ENCODE peak calls at places on chromosome 7, in seven cellular contexts. One of them, this sample, is unnamed.

GRCh38 chr7:157044151-157044687 is 33.8 kb upstream of the MNX1 start:
- DNase-seq in T-helper 17 cell: no peak
- DNase-seq in T-cell: no peak
- DNase-seq in psoas muscle: no peak
- DNase-seq in activated gamma-delta T cell treated with anti-CD3 and anti-CD28 coated beads, Interleukin-2, amount 50 U/mL, for 16 hours: no peak
- DNase-seq in substantia nigra: no peak
- DNase-seq in GM18507: no peak
- DNase-seq in this sample: no peak

GRCh38 chr7:46652317-46652716 is 731.2 kb upstream of the IGFBP3 start:
- DNase-seq in activated gamma-delta T cell treated with anti-CD3 and anti-CD28 coated beads, Interleukin-2, amount 50 U/mL, for 16 hours: no peak
- DNase-seq in psoas muscle: no peak
- DNase-seq in GM18507: no peak
- DNase-seq in T-helper 17 cell: no peak
- DNase-seq in T-cell: no peak
- DNase-seq in substantia nigra: no peak
- DNase-seq in this sample: no peak

GRCh38 chr7:64879097-64879730 is 23.9 kb upstream of the ZNF273 start:
- DNase-seq in activated gamma-delta T cell treated with anti-CD3 and anti-CD28 coated beads, Interleukin-2, amount 50 U/mL, for 16 hours: no peak
- DNase-seq in GM18507: no peak
- DNase-seq in substantia nigra: no peak
- DNase-seq in T-cell: no peak
- DNase-seq in psoas muscle: no peak
- DNase-seq in T-helper 17 cell: no peak
- DNase-seq in this sample: no peak

GRCh38 chr7:106239406-106239805 is 45.4 kb downstream of the NAMPT start:
- DNase-seq in GM18507: no peak
- DNase-seq in psoas muscle: no peak
- DNase-seq in activated gamma-delta T cell treated with anti-CD3 and anti-CD28 coated beads, Interleukin-2, amount 50 U/mL, for 16 hours: no peak
- DNase-seq in T-cell: no peak
- DNase-seq in substantia nigra: no peak
- DNase-seq in T-helper 17 cell: no peak
- DNase-seq in this sample: no peak

GRCh38 chr7:77457779-77458178 is 41.6 kb upstream of the GSAP start:
- DNase-seq in GM18507: no peak
- DNase-seq in activated gamma-delta T cell treated with anti-CD3 and anti-CD28 coated beads, Interleukin-2, amount 50 U/mL, for 16 hours: no peak
- DNase-seq in psoas muscle: no peak
- DNase-seq in T-helper 17 cell: no peak
- DNase-seq in substantia nigra: no peak
- DNase-seq in T-cell: no peak
- DNase-seq in this sample: no peak

GRCh38 chr7:130814753-130815152 is 80.7 kb upstream of the KLF14 start:
- DNase-seq in activated gamma-delta T cell treated with anti-CD3 and anti-CD28 coated beads, Interleukin-2, amount 50 U/mL, for 16 hours: no peak
- DNase-seq in GM18507: no peak
- DNase-seq in substantia nigra: no peak
- DNase-seq in T-helper 17 cell: no peak
- DNase-seq in T-cell: no peak
- DNase-seq in psoas muscle: no peak
- DNase-seq in this sample: no peak

GRCh38 chr7:50679218-50680007 is 103.3 kb downstream of the GRB10 start:
- DNase-seq in GM18507: peak; percentile 30
- DNase-seq in psoas muscle: no peak
- DNase-seq in substantia nigra: no peak
- DNase-seq in T-cell: no peak
- DNase-seq in T-helper 17 cell: no peak
- DNase-seq in activated gamma-delta T cell treated with anti-CD3 and anti-CD28 coated beads, Interleukin-2, amount 50 U/mL, for 16 hours: no peak
- DNase-seq in this sample: no peak

GRCh38 chr7:154416714-154417113 is 364.5 kb downstream of the DPP6 start:
- DNase-seq in psoas muscle: no peak
- DNase-seq in T-cell: no peak
- DNase-seq in activated gamma-delta T cell treated with anti-CD3 and anti-CD28 coated beads, Interleukin-2, amount 50 U/mL, for 16 hours: no peak
- DNase-seq in GM18507: no peak
- DNase-seq in substantia nigra: no peak
- DNase-seq in T-helper 17 cell: no peak
- DNase-seq in this sample: no peak

GRCh38 chr7:70711441-70711840 is 420.5 kb upstream of the GALNT17 start:
- DNase-seq in substantia nigra: no peak
- DNase-seq in activated gamma-delta T cell treated with anti-CD3 and anti-CD28 coated beads, Interleukin-2, amount 50 U/mL, for 16 hours: no peak
- DNase-seq in psoas muscle: no peak
- DNase-seq in GM18507: no peak
- DNase-seq in T-helper 17 cell: no peak
- DNase-seq in T-cell: no peak
- DNase-seq in this sample: no peak

GRCh38 chr7:98329100-98329871 is 47.8 kb downstream of the BRI3 start:
- DNase-seq in GM18507: no peak
- DNase-seq in T-cell: no peak
- DNase-seq in activated gamma-delta T cell treated with anti-CD3 and anti-CD28 coated beads, Interleukin-2, amount 50 U/mL, for 16 hours: no peak
- DNase-seq in substantia nigra: no peak
- DNase-seq in psoas muscle: no peak
- DNase-seq in T-helper 17 cell: no peak
- DNase-seq in this sample: no peak

GRCh38 chr7:121798896-121799295 is 74.1 kb upstream of the PTPRZ1 start:
- DNase-seq in GM18507: no peak
- DNase-seq in T-cell: no peak
- DNase-seq in substantia nigra: no peak
- DNase-seq in T-helper 17 cell: no peak
- DNase-seq in psoas muscle: no peak
- DNase-seq in activated gamma-delta T cell treated with anti-CD3 and anti-CD28 coated beads, Interleukin-2, amount 50 U/mL, for 16 hours: no peak
- DNase-seq in this sample: no peak

GRCh38 chr7:50565977-50566376 is 772 bp upstream of the DDC start:
- DNase-seq in psoas muscle: no peak
- DNase-seq in GM18507: no peak
- DNase-seq in activated gamma-delta T cell treated with anti-CD3 and anti-CD28 coated beads, Interleukin-2, amount 50 U/mL, for 16 hours: no peak
- DNase-seq in substantia nigra: no peak
- DNase-seq in T-helper 17 cell: no peak
- DNase-seq in T-cell: no peak
- DNase-seq in this sample: no peak

GRCh38 chr7:152899482-152900166 is 140.1 kb downstream of the ACTR3B start:
- DNase-seq in T-helper 17 cell: no peak
- DNase-seq in activated gamma-delta T cell treated with anti-CD3 and anti-CD28 coated beads, Interleukin-2, amount 50 U/mL, for 16 hours: no peak
- DNase-seq in GM18507: no peak
- DNase-seq in psoas muscle: peak; percentile 86
- DNase-seq in substantia nigra: no peak
- DNase-seq in T-cell: no peak
- DNase-seq in this sample: peak; percentile 76

GRCh38 chr7:43646603-43647313 is 63.9 kb downstream of the STK17A start:
- DNase-seq in GM18507: no peak
- DNase-seq in psoas muscle: no peak
- DNase-seq in T-helper 17 cell: no peak
- DNase-seq in T-cell: no peak
- DNase-seq in substantia nigra: no peak
- DNase-seq in activated gamma-delta T cell treated with anti-CD3 and anti-CD28 coated beads, Interleukin-2, amount 50 U/mL, for 16 hours: no peak
- DNase-seq in this sample: no peak

This sample was measured in lower lobe of right lung.